ENCODE peak calls at places on chromosomes 3 and 15, in four cellular contexts. X is heart left ventricle, Q is adrenal gland, H is right lobe of liver. U is an unnamed sample. For H3K4me1, the result is how much of the 10 kb centered on the place peaks cover.

GRCh38 chr3:14147063-14147435 is 22.2 kb downstream of the TMEM43 start:
- DNase-seq in X (no peak), Q (no peak), H (no peak), U (no peak)

GRCh38 chr15:25947336-25948080 is 84.4 kb upstream of the ATP10A start:
- DNase-seq in X (no peak), Q (no peak), H (no peak), U (no peak)

GRCh38 chr15:69066646-69066995 is 52.1 kb downstream of the NOX5 start:
- DNase-seq in X (no peak), Q (no peak), H (no peak), U (no peak)

GRCh38 chr15:25237291-25237978 is 201.4 kb downstream of the UBE3A start:
- DNase-seq in X (peak), Q (no peak), H (peak), U (no peak)

GRCh38 chr3:170493712-170494182 is 75.1 kb downstream of the CLDN11 start:
- DNase-seq in X (no peak), Q (peak), H (no peak), U (no peak)

GRCh38 chr3:37862219-37862711 is 585 bp downstream of the CTDSPL start:
- DNase-seq in X (peak), Q (peak), H (peak), U (no peak)

GRCh38 chr3:110456001-110456400 is 615.6 kb upstream of the NECTIN3 start:
- DNase-seq in X (no peak), Q (no peak), H (no peak), U (no peak)

GRCh38 chr3:79809106-79809505 is 41.3 kb upstream of the ROBO1 start:
- DNase-seq in X (no peak), Q (no peak), H (no peak), U (no peak)

GRCh38 chr15:95556866-95557225 is 773.7 kb upstream of the NR2F2 start:
- DNase-seq in X (no peak), Q (peak), H (no peak), U (no peak)

GRCh38 chr3:62672270-62672987 is 202.8 kb downstream of the CADPS start:
- DNase-seq in X (no peak), Q (no peak), H (no peak), U (no peak)

GRCh38 chr3:197750863-197751737 is 1.4 kb downstream of the FYTTD1 start:
- DNase-seq in X (peak), Q (peak), H (peak), U (peak)

GRCh38 chr3:30644615-30645014 is 38.2 kb downstream of the TGFBR2 start:
- DNase-seq in X (no peak), Q (peak), H (no peak), U (peak)

GRCh38 chr3:61574854-61575253 is 13.5 kb downstream of the PTPRG start:
- DNase-seq in X (no peak), Q (no peak), H (no peak), U (peak)

GRCh38 chr3:84974347-84974746 is 15.6 kb downstream of the CADM2 start:
- DNase-seq in X (no peak), Q (no peak), H (no peak), U (no peak)

GRCh38 chr15:64781299-64781698 is 5.9 kb upstream of the RBPMS2 start:
- DNase-seq in X (no peak), Q (no peak), H (peak), U (no peak)

GRCh38 chr15:71411538-71412482 is 296.5 kb downstream of the THSD4 start:
- DNase-seq in X (no peak), Q (no peak), H (no peak), U (no peak)

GRCh38 chr3:43582876-43583275 is 38.9 kb downstream of the ANO10 start:
- DNase-seq in X (no peak), Q (no peak), H (no peak), U (no peak)

GRCh38 chr3:175066617-175067415 is 207.7 kb downstream of the NAALADL2 start:
- DNase-seq in X (no peak), Q (no peak), H (no peak), U (no peak)

GRCh38 chr3:9934235-9934621 is 594 bp downstream of the CRELD1 start:
- DNase-seq in X (no peak), Q (no peak), H (no peak), U (no peak)

GRCh38 chr3:126067959-126068358 is 16.0 kb downstream of the SLC41A3 start:
- DNase-seq in X (no peak), Q (no peak), H (no peak), U (no peak)

GRCh38 chr3:190204200-190204599 is 83.5 kb upstream of the P3H2 start:
- DNase-seq in X (no peak), Q (no peak), H (no peak), U (no peak)

GRCh38 chr15:74202461-74203401 is at the start of gene STRA6:
- DNase-seq in X (no peak), Q (no peak), H (no peak), U (no peak)

GRCh38 chr15:82103500-82103899 is 57.7 kb upstream of the MEX3B start:
- DNase-seq in X (no peak), Q (no peak), H (no peak), U (no peak)

GRCh38 chr15:99442268-99442897 is 123.4 kb upstream of the MEF2A start:
- DNase-seq in X (peak), Q (no peak), H (peak), U (no peak)

GRCh38 chr15:41777421-41777973 is 3.2 kb downstream of the MAPKBP1 start:
- DNase-seq in X (no peak), Q (no peak), H (no peak), U (no peak)

GRCh38 chr15:41780266-41780665 is 6.0 kb downstream of the MAPKBP1 start:
- DNase-seq in X (no peak), Q (no peak), H (no peak), U (no peak)

GRCh38 chr15:41778503-41778902 is 4.2 kb downstream of the MAPKBP1 start:
- DNase-seq in X (no peak), Q (no peak), H (no peak), U (no peak)

GRCh38 chr15:41780727-41781126 is 6.4 kb downstream of the MAPKBP1 start:
- DNase-seq in X (no peak), Q (no peak), H (no peak), U (no peak)

DNA sequence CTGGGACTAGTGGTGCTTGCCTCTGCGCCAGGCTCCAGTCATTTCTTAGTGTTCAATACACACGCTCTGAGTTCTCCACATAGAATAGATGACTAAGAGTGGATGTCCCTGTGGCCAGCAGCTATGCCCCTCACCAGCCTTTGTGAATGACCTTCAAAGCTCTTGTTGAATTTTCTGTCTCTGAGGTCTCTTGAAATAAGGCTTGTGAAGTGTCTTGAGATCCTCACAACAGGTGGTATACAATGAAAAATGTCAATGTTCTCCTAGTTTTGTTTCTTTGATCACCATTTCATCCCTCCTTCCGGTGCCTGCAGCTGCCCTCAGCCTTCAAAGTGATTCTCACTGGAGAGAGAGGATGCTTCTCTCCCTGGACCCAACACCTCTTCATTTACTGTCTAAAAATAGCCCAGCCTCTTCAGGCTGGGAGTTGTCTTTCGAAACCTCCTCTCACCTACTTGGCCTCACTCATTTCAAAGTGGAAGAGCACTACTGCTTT is 5.4 kb downstream of the MAPKBP1 start:
- DNase-seq in X (no peak), Q (no peak), H (no peak), U (no peak)
- H3K4me1 ChIP-seq in X (under half), Q (half or more), H (under half), U (under half)

DNA sequence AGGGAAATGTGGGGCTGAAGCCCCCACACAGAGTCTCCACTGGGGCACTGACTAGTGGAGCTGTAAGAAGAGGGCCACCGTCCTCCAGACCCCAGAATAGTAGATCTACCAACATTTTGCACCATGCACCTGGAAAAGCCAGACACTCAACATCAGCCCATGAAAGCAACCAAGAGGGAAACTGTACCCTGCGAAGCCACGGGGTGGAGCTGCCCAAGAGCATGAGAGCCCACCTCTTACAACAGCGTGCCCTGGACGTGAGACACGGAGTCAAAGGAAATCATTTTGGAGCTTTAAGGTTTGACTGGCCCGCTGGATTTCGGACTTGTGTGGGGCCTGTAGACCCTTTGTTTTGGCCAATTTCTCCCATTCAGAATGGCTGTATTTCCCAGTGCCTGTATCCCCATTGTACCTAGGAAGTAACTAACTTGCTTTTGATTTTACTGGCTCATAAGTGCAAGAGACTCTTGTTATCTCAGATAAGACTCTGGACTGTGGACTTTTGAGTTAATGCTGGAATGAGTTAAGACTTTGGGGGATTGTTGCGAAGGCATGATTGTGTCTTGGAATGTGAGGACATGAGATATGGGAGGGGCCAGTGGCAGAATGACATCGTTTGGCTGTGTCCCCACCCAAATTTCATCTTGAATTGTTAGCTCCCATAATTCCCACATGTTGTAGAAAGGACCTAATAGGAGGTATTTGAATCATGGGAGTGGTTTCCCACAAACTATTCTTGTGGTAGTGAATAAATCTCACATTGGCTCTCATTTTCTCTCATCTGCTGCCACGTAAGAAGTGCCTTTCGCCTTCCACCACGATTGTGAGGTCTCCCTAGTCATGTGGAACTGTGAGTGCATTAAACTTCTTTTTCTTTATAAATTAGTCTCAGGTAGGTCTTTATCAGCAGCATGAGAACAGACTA is 105.8 kb downstream of the CBLB start:
- DNase-seq in X (no peak), Q (no peak), H (no peak), U (no peak)
- H3K4me3 ChIP-seq in X (no peak), Q (no peak), H (no peak), U (no peak)

GRCh38 chr3:52238761-52239701 is at the start of gene TWF2:
- DNase-seq in X (peak), Q (peak), H (peak), U (peak)
- TF ChIP-seq POLR2A in X (peak), Q (peak), H (peak), U (peak)

DNA sequence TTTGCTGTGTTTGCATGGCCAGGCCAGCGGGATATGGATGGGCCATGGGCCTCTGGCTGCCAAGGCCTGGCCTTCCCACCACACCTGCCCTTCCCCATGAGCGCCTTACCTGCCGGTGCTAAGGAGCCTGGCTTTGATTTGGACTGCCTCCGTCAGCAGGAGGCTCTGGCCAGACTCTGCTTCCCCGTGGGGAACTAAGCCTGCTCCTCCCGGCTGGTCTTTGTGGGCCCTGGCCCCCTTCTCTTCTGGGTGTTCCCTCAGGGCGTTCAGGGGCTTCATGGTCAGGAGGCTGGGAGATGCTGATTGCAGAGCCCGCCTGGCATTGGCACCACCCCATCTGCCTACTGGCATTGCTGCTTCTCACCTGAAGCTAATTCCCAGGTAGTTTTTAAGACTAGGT is 45.2 kb downstream of the SMAD6 start:
- DNase-seq in X (no peak), Q (no peak), H (peak), U (no peak)
- H3K4me1 ChIP-seq in X (half or more), Q (under half), H (under half), U (under half)

GRCh38 chr3:195160908-195161434 is 110.0 kb downstream of the XXYLT1 start:
- DNase-seq in X (no peak), Q (no peak), H (no peak), U (no peak)

GRCh38 chr3:195159117-195159818 is 111.7 kb downstream of the XXYLT1 start:
- DNase-seq in X (peak), Q (no peak), H (no peak), U (no peak)

GRCh38 chr3:195160257-195160898 is 110.6 kb downstream of the XXYLT1 start:
- DNase-seq in X (no peak), Q (no peak), H (no peak), U (no peak)

GRCh38 chr3:195162033-195162669 is 108.8 kb downstream of the XXYLT1 start:
- DNase-seq in X (no peak), Q (peak), H (no peak), U (no peak)

DNA sequence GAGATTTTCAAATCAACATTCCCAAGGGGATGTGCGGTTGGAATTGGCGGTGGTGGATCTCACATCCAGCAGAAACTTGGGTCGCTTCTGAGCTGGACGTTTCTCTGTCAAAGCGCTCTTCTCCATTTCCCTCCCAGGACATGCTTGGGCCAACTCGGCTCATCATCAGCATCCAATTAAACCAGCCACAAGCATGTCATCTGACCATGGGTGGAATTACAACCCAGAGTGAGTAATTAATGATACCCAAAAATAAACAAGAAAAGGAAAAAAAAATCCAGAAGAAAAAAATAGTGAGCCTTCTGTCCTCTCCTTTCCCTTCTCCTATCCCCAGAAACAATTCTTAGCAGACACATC is 111.2 kb downstream of the XXYLT1 start:
- DNase-seq in X (no peak), Q (no peak), H (no peak), U (no peak)
- H3K4me3 ChIP-seq in X (no peak), Q (no peak), H (no peak), U (no peak)

GRCh38 chr3:16309558-16309957 is 44.5 kb downstream of the OXNAD1 start:
- DNase-seq in X (no peak), Q (no peak), H (no peak), U (no peak)

GRCh38 chr3:16313955-16314645 is 49.1 kb downstream of the OXNAD1 start:
- DNase-seq in X (no peak), Q (no peak), H (no peak), U (no peak)

GRCh38 chr3:16308727-16309126 is 43.7 kb downstream of the OXNAD1 start:
- DNase-seq in X (no peak), Q (no peak), H (no peak), U (no peak)

GRCh38 chr3:16315623-16316022 is 50.6 kb downstream of the OXNAD1 start:
- DNase-seq in X (no peak), Q (no peak), H (no peak), U (no peak)

GRCh38 chr3:16311960-16312451 is 47.0 kb downstream of the OXNAD1 start:
- DNase-seq in X (no peak), Q (no peak), H (no peak), U (peak)
- TF ChIP-seq POLR2A in X (no peak), Q (no peak), H (no peak), U (no peak)

GRCh38 chr15:66114863-66115425 is 138.6 kb downstream of the MEGF11 start:
- DNase-seq in X (no peak), Q (no peak), H (peak), U (no peak)
- H3K4me1 ChIP-seq in X (under half), Q (under half), H (under half), U (under half)

DNA sequence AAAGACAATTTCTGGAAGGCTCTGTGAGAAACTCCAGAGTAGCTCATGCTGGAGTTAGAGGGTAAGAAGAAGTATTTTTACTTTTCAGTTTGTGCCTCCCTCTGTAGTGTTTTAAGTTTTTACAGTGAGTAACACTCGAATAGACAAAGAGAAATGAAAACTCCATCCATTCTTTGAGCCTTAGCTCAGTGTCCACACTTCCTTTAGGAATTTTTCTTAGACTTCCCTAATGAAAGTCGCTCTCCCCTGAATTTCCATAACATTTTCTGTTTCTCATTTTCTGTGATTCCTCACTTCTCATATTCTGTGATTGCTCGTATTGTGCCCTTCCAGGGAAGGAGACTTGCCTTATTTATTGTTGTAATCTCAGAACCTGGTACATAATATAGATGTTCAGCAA is 2.1 kb downstream of the BLOC1S6 start:
- DNase-seq in X (no peak), Q (no peak), H (no peak), U (no peak)
- H3K4me3 ChIP-seq in X (no peak), Q (no peak), H (no peak), U (no peak)

DNA sequence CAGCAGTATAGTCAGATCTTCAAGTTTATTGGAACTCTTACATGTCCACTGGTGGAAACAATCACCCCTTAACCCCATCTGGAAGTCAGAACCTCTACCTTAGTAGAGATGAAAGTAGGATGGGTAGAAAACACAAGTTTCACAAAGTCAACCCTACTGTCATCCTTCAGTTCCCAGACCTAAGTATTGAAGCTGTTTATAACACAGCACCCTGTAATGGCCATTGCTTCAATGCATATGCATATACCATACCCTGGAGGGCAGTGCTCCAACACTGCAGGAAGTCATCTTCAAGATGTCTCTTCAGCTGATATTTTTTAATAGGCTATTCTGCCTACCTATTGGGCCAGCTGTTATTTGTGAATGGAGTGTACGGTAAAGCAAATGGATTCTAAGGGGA is 241.3 kb downstream of the UBE2E2 start:
- DNase-seq in X (no peak), Q (no peak), H (no peak), U (no peak)
- TF ChIP-seq POLR2A in X (no peak), Q (no peak), H (no peak), U (no peak)

U was measured in gastrocnemius medialis.